ENCODE peak calls at places on chromosomes 7 and 10, in ten cellular contexts. K is AG04450; Y is foreskin fibroblast; W is effector CD4-positive, alpha-beta T cell; B is stimulated activated CD4-positive, alpha-beta T cell treated with anti-CD3 and anti-CD28 coated beads, TNF-alpha, amount 100 ng/mL, for 48 hours; O is prostate gland; T is ascending aorta; F is left colon; P is stimulated activated CD8-positive, alpha-beta memory T cell treated with anti-CD3 and anti-CD28 coated beads, Interleukin-7, amount 100 ng/mL, for 1 hour; C is H54. U is an unnamed sample.

GRCh38 chr7:121278120-121279021 is 50.4 kb upstream of the WNT16 start:
- DNase-seq in K (no peak), Y (peak), W (no peak), B (no peak), O (no peak), T (no peak), F (no peak), P (no peak), C (no peak), U (no peak)

GRCh38 chr7:133358728-133359127 is 105.8 kb downstream of the EXOC4 start:
- DNase-seq in K (no peak), Y (peak), W (no peak), B (no peak), O (no peak), T (no peak), F (no peak), P (no peak), C (no peak), U (no peak)

GRCh38 chr10:118488710-118489497 is 106.5 kb downstream of the PRLHR start:
- DNase-seq in K (no peak), Y (no peak), W (no peak), B (no peak), O (no peak), T (no peak), F (no peak), P (no peak), C (no peak), U (no peak)

GRCh38 chr10:109902992-109903947 is 20.0 kb downstream of the XPNPEP1 start:
- DNase-seq in K (no peak), Y (peak), W (no peak), B (no peak), O (peak), T (no peak), F (no peak), P (no peak), C (peak), U (no peak)

GRCh38 chr10:47311193-47311899 is 10.9 kb upstream of the GDF2 start:
- DNase-seq in K (no peak), Y (no peak), W (peak), B (no peak), O (no peak), T (no peak), F (peak), P (no peak), C (peak), U (peak)

GRCh38 chr10:62613429-62613828 is 191.1 kb upstream of the ADO start:
- DNase-seq in K (no peak), Y (peak), W (no peak), B (no peak), O (no peak), T (no peak), F (no peak), P (no peak), C (no peak), U (no peak)

GRCh38 chr7:33554576-33554975 is 350.8 kb upstream of the BMPER start:
- DNase-seq in K (no peak), Y (no peak), W (no peak), B (no peak), O (no peak), T (no peak), F (no peak), P (no peak), C (no peak), U (no peak)

GRCh38 chr10:22250897-22251605 is 33.2 kb upstream of the EBLN1 start:
- DNase-seq in K (no peak), Y (peak), W (no peak), B (no peak), O (no peak), T (no peak), F (no peak), P (no peak), C (no peak), U (no peak)

GRCh38 chr7:130945411-130945811 is 211.4 kb upstream of the KLF14 start:
- DNase-seq in K (no peak), Y (no peak), W (no peak), B (no peak), O (no peak), T (no peak), F (no peak), P (no peak), C (no peak), U (no peak)

GRCh38 chr7:130917669-130918128 is 183.7 kb upstream of the KLF14 start:
- DNase-seq in K (no peak), Y (peak), W (no peak), B (no peak), O (no peak), T (no peak), F (no peak), P (no peak), C (no peak), U (no peak)

GRCh38 chr7:64867863-64868440 is 35.1 kb upstream of the ZNF273 start:
- DNase-seq in K (no peak), Y (no peak), W (no peak), B (no peak), O (no peak), T (no peak), F (no peak), P (no peak), C (no peak), U (no peak)

GRCh38 chr7:140593583-140593982 is 47.0 kb downstream of the DENND2A start:
- DNase-seq in K (no peak), Y (no peak), W (no peak), B (no peak), O (no peak), T (no peak), F (no peak), P (no peak), C (no peak), U (no peak)

GRCh38 chr7:2016761-2017482 is 215.8 kb downstream of the MAD1L1 start:
- DNase-seq in K (no peak), Y (no peak), W (no peak), B (no peak), O (no peak), T (peak), F (no peak), P (no peak), C (no peak), U (no peak)

GRCh38 chr10:12195281-12195602 is 449 bp downstream of the NUDT5 start:
- DNase-seq in K (no peak), Y (peak), W (no peak), B (no peak), O (no peak), T (no peak), F (no peak), P (no peak), C (no peak), U (no peak)

GRCh38 chr7:26918241-26918640 is 53.9 kb upstream of the SKAP2 start:
- DNase-seq in K (no peak), Y (no peak), W (no peak), B (no peak), O (no peak), T (no peak), F (no peak), P (no peak), C (peak), U (no peak)

GRCh38 chr10:29702288-29703164 is 67.8 kb upstream of the SVIL start:
- DNase-seq in K (no peak), Y (peak), W (no peak), B (no peak), O (no peak), T (no peak), F (no peak), P (no peak), C (no peak), U (no peak)

GRCh38 chr7:1669486-1669951 is 558 bp upstream of the ELFN1 start:
- DNase-seq in K (no peak), Y (no peak), W (no peak), B (no peak), O (no peak), T (peak), F (no peak), P (no peak), C (no peak), U (no peak)

GRCh38 chr10:58956926-58957325 is 219.5 kb upstream of the PHYHIPL start:
- DNase-seq in K (no peak), Y (peak), W (no peak), B (no peak), O (no peak), T (no peak), F (no peak), P (no peak), C (no peak), U (no peak)

GRCh38 chr7:30930621-30931020 is 19.0 kb downstream of the AQP1 start:
- DNase-seq in K (no peak), Y (no peak), W (no peak), B (no peak), O (no peak), T (peak), F (no peak), P (no peak), C (no peak), U (peak)

GRCh38 chr7:44729949-44730590 is 18.6 kb upstream of the ZMIZ2 start:
- DNase-seq in K (no peak), Y (no peak), W (no peak), B (no peak), O (no peak), T (no peak), F (no peak), P (no peak), C (no peak), U (no peak)

GRCh38 chr10:73110345-73110849 is at the start of gene NUDT13:
- DNase-seq in K (no peak), Y (peak), W (peak), B (peak), O (peak), T (peak), F (peak), P (no peak), C (peak), U (peak)

GRCh38 chr10:91909178-91909677 is at the start of gene FGFBP3:
- DNase-seq in K (no peak), Y (peak), W (no peak), B (no peak), O (no peak), T (no peak), F (peak), P (no peak), C (no peak), U (no peak)

GRCh38 chr7:1278543-1278942 is 45.9 kb downstream of the UNCX start:
- DNase-seq in K (no peak), Y (no peak), W (no peak), B (no peak), O (no peak), T (no peak), F (no peak), P (no peak), C (no peak), U (no peak)

GRCh38 chr7:90269163-90269562 is 24.2 kb downstream of the CFAP69 start:
- DNase-seq in K (no peak), Y (no peak), W (no peak), B (no peak), O (no peak), T (no peak), F (no peak), P (no peak), C (no peak), U (no peak)

GRCh38 chr7:120809260-120809659 is 48.7 kb downstream of the TSPAN12 start:
- DNase-seq in K (no peak), Y (no peak), W (no peak), B (no peak), O (no peak), T (no peak), F (no peak), P (no peak), C (no peak), U (no peak)

GRCh38 chr7:28922618-28923331 is 35.4 kb downstream of the TRIL start:
- DNase-seq in K (peak), Y (peak), W (peak), B (peak), O (peak), T (peak), F (peak), P (peak), C (peak), U (peak)

GRCh38 chr10:47255033-47255813 is 44.8 kb upstream of the GDF10 start:
- DNase-seq in K (no peak), Y (no peak), W (no peak), B (no peak), O (no peak), T (peak), F (no peak), P (no peak), C (no peak), U (no peak)

GRCh38 chr7:103524042-103524907 is 78.3 kb upstream of the SLC26A5 start:
- DNase-seq in K (peak), Y (peak), W (no peak), B (no peak), O (no peak), T (no peak), F (no peak), P (no peak), C (no peak), U (no peak)

GRCh38 chr7:157827863-157828160 is 491.0 kb downstream of the DNAJB6 start:
- DNase-seq in K (no peak), Y (no peak), W (no peak), B (no peak), O (no peak), T (no peak), F (no peak), P (no peak), C (no peak), U (no peak)

GRCh38 chr10:42594246-42594650 is 44.1 kb downstream of the ZNF33B start:
- DNase-seq in K (peak), Y (peak), W (no peak), B (no peak), O (no peak), T (no peak), F (no peak), P (no peak), C (no peak), U (no peak)

GRCh38 chr7:106518986-106519385 is 142.0 kb downstream of the CCDC71L start:
- DNase-seq in K (no peak), Y (no peak), W (no peak), B (no peak), O (no peak), T (no peak), F (no peak), P (no peak), C (no peak), U (no peak)

GRCh38 chr7:145031162-145031561 is 195.3 kb upstream of the TPK1 start:
- DNase-seq in K (no peak), Y (no peak), W (no peak), B (no peak), O (no peak), T (no peak), F (no peak), P (no peak), C (no peak), U (no peak)

GRCh38 chr10:8047452-8048280 is 6.8 kb upstream of the GATA3 start:
- DNase-seq in K (no peak), Y (no peak), W (no peak), B (no peak), O (no peak), T (no peak), F (no peak), P (no peak), C (no peak), U (no peak)

U was measured in naive thymus-derived CD8-positive, alpha-beta T cell.